ENCODE peak calls at places on chromosome 3, in six cellular contexts. C, I, W, S, B and J are unnamed samples.
A peak's percentile ranks its signal among the peaks of the same experiment; 100 is the strongest.

GRCh38 chr3:150447631-150448465 is 39.8 kb downstream of the TSC22D2 start:
- DNase-seq in C (no peak), B (no peak), S (no peak), W (peak; percentile 56), I (peak; percentile 62), J (no peak)

GRCh38 chr3:39193391-39193790 is 996 bp upstream of the XIRP1 start:
- DNase-seq in C (no peak), S (peak; percentile 68), W (no peak), B (no peak), I (peak; percentile 38), J (no peak)

GRCh38 chr3:98655666-98656065 is 62.3 kb upstream of the CPOX start:
- DNase-seq in C (no peak), S (peak; percentile 32), I (peak; percentile 87), B (no peak), W (no peak), J (no peak)

GRCh38 chr3:188133646-188134045 is 20.3 kb upstream of the LPP start:
- DNase-seq in B (no peak), C (no peak), S (no peak), W (no peak), I (peak; percentile 74), J (no peak)

GRCh38 chr3:51999861-52000260 is 4.2 kb upstream of the RPL29 start:
- DNase-seq in I (no peak), W (no peak), S (no peak), C (no peak), B (no peak), J (no peak)

GRCh38 chr3:99999541-99999940 is 114.8 kb downstream of the FILIP1L start:
- DNase-seq in I (peak; percentile 66), B (no peak), W (peak; percentile 56), C (no peak), S (peak; percentile 30), J (no peak)

GRCh38 chr3:111846717-111847116 is 12.3 kb upstream of the PHLDB2 start:
- DNase-seq in W (peak; percentile 95), B (peak; percentile 26), I (peak; percentile 92), S (peak; percentile 52), C (no peak), J (no peak)

GRCh38 chr3:59994720-59995304 is 945.0 kb upstream of the CFAP20DC start:
- DNase-seq in C (no peak), B (no peak), S (no peak), I (no peak), W (no peak), J (no peak)

GRCh38 chr3:133127381-133127780 is 89.2 kb downstream of the TMEM108 start:
- DNase-seq in C (no peak), B (no peak), I (no peak), W (no peak), S (no peak), J (no peak)

GRCh38 chr3:20637729-20638128 is 451.7 kb upstream of the SGO1 start:
- DNase-seq in C (no peak), S (peak; percentile 46), I (peak; percentile 30), B (no peak), W (no peak), J (no peak)

GRCh38 chr3:100080573-100080972 is 33.7 kb downstream of the FILIP1L start:
- DNase-seq in W (no peak), B (no peak), I (no peak), S (no peak), C (no peak), J (no peak)

GRCh38 chr3:50133283-50133615 is 21.9 kb upstream of the SEMA3F start:
- DNase-seq in C (no peak), W (no peak), I (no peak), B (no peak), S (no peak), J (no peak)